ENCODE peak calls at places on chromosomes 12 and 14, in four cellular contexts. V, Y, L and J are unnamed samples.
A peak's percentile ranks its signal among the peaks of the same experiment; 100 is the strongest.

GRCh38 chr12:130242506-130242905 is 80.2 kb downstream of the FZD10 start:
- DNase-seq in V (no peak), L (no peak), Y (no peak), J (no peak)

GRCh38 chr14:36767603-36768281 is 106.1 kb downstream of the PAX9 start:
- DNase-seq in Y (no peak), V (peak; percentile 8), L (no peak), J (no peak)

GRCh38 chr14:103867523-103867953 is 20.2 kb upstream of the PPP1R13B start:
- DNase-seq in L (no peak), V (no peak), Y (no peak), J (no peak)

GRCh38 chr12:5507536-5507935 is 75.6 kb downstream of the NTF3 start:
- DNase-seq in Y (no peak), V (no peak), L (no peak), J (no peak)

GRCh38 chr12:68745376-68745903 is 536 bp upstream of the SLC35E3 start:
- DNase-seq in V (no peak), L (no peak), Y (no peak), J (peak; percentile 8)

GRCh38 chr12:46698003-46698402 is 127.8 kb downstream of the SLC38A4 start:
- DNase-seq in V (no peak), L (no peak), Y (no peak), J (no peak)

GRCh38 chr14:85575617-85575898 is 45.6 kb downstream of the FLRT2 start:
- DNase-seq in V (no peak), L (no peak), Y (no peak), J (no peak)

GRCh38 chr12:11209098-11209497 is 22.4 kb upstream of the TAS2R42 start:
- DNase-seq in Y (no peak), L (no peak), V (no peak), J (no peak)

GRCh38 chr14:105213396-105213795 is 32.3 kb upstream of the NUDT14 start:
- DNase-seq in Y (no peak), L (no peak), V (no peak), J (no peak)

GRCh38 chr14:93984987-93985410 is 8.6 kb upstream of the ASB2 start:
- DNase-seq in V (peak; percentile 23), L (no peak), Y (no peak), J (peak; percentile 14)

GRCh38 chr12:26633591-26634210 is 199.3 kb downstream of the ITPR2 start:
- DNase-seq in V (no peak), Y (no peak), L (no peak), J (no peak)

GRCh38 chr12:76820888-76821482 is 57.1 kb downstream of the ZDHHC17 start:
- DNase-seq in V (peak; percentile 23), L (no peak), Y (no peak), J (peak; percentile 7)

GRCh38 chr14:98494582-98494981 is 777.4 kb downstream of the BCL11B start:
- DNase-seq in V (no peak), Y (no peak), L (no peak), J (no peak)

GRCh38 chr14:104843442-104844305 is 21.4 kb upstream of the CEP170B start:
- DNase-seq in L (no peak), Y (no peak), V (no peak), J (no peak)

GRCh38 chr12:95967301-95967700 is 24.2 kb downstream of the AMDHD1 start:
- DNase-seq in Y (no peak), V (no peak), L (no peak), J (no peak)

GRCh38 chr12:62640910-62641448 is 174.4 kb downstream of the MON2 start:
- DNase-seq in V (no peak), L (peak; percentile 36), Y (peak; percentile 27), J (no peak)

GRCh38 chr12:109393437-109394345 is 46.0 kb downstream of the MYO1H start:
- DNase-seq in Y (no peak), L (peak; percentile 52), V (peak; percentile 76), J (peak; percentile 34)

GRCh38 chr12:103780093-103780440 is 61.0 kb downstream of the NT5DC3 start:
- DNase-seq in Y (no peak), V (no peak), L (no peak), J (no peak)

GRCh38 chr12:69475237-69475984 is 5.2 kb downstream of the FRS2 start:
- DNase-seq in V (no peak), L (no peak), Y (no peak), J (no peak)

GRCh38 chr12:42094277-42094676 is 50.4 kb downstream of the GXYLT1 start:
- DNase-seq in Y (no peak), V (no peak), L (no peak), J (no peak)

GRCh38 chr14:63045612-63046320 is 508 bp upstream of the KCNH5 start:
- DNase-seq in Y (no peak), V (no peak), L (no peak), J (no peak)

GRCh38 chr12:52847335-52848102 is 1.3 kb downstream of the KRT78 start:
- DNase-seq in Y (no peak), L (no peak), V (peak; percentile 21), J (no peak)

GRCh38 chr14:37056473-37056872 is 115.9 kb downstream of the SLC25A21 start:
- DNase-seq in L (no peak), V (no peak), Y (no peak), J (no peak)

GRCh38 chr12:89664441-89664840 is 44.2 kb downstream of the ATP2B1 start:
- DNase-seq in Y (no peak), V (no peak), L (no peak), J (no peak)

GRCh38 chr12:25058619-25059018 is 109.7 kb upstream of the BCAT1 start:
- DNase-seq in L (no peak), V (no peak), Y (peak; percentile 58), J (peak; percentile 17)
- TF ChIP-seq SPI1 in L (no peak), V (no peak), Y (no peak), J (no peak)

GRCh38 chr14:90453401-90453951 is 56.6 kb downstream of the CALM1 start:
- DNase-seq in V (no peak), Y (no peak), L (no peak), J (no peak)
- TF ChIP-seq SPI1 in V (no peak), Y (no peak), L (no peak), J (no peak)

DNA sequence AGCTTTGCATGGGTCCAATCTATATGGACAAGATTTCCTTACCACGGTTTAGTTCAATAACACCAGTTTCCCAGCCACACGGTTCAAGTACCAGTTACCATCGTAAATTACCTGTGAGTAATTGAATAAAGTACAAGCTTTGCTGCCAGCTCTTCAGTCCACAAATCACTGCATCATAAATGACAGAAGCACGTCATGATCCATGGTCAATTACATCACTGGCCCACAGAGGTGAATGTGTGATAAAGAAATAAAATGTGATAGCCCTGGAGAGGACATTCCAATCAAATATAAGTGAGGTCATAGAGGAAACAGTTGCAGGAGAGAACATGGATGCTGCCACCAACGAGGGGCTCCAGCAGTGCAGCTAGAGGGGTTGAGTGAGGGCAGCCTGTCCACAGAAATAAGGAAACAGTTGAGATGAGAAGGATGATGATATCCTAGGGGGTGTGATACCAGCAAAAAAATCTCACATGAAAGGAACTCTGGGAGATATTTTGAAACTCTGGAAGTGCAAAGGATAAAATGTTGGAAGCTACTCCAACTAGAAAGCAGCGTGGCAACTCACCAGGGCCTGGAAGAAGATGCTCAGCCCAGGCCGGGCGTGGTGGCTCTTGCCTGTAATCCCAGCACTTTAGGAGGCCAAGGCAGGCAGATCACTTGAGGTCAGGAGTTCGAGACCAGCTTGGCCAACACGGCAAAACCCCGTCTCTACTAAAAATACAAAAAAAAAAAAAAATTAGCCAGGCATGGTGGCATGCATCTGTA is 5.8 kb upstream of the DYNC1H1 start:
- DNase-seq in L (no peak), V (no peak), Y (no peak), J (no peak)
- TF ChIP-seq SPI1 in L (no peak), V (no peak), Y (no peak), J (no peak)

DNA sequence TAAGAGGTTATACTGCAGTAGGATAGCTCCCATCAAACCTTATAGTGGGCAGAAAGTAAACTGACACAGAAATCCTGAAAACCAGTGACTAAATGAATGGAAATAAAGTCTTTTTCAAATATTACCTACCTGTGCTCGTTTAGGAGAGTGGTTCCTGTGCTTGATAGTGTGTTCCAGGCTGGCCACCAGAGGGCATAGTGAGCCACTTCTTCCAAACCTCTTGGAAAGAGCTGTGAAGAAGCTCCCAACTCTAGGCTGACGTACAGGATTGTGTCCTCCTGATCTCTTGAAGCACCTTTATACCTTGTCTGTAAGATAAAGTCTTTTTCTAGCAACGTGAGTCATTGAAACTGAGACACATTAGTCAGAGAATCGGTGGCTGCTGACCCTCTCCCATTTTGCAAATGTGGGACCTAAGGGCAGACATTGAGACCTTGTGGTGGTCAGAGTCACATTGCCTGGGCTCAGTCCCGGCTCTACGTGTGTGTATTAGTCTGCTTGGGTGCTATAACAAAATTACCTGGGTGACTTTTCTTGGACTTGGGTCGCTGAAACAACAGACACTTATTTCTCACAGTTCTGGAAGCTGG is 17.6 kb downstream of the TDP1 start:
- DNase-seq in V (peak; percentile 51), L (peak; percentile 33), Y (peak; percentile 4), J (peak; percentile 75)
- TF ChIP-seq SPI1 in V (no peak), L (no peak), Y (no peak), J (no peak)

GRCh38 chr12:15289192-15289591 is 33.1 kb upstream of the PTPRO start:
- DNase-seq in L (no peak), V (no peak), Y (no peak), J (no peak)
- TF ChIP-seq SPI1 in L (no peak), V (no peak), Y (no peak), J (no peak)